ENCODE peak calls at places on chromosome 5, in four cellular contexts. F is H1, J is GM12878, S is HepG2. T is an unnamed sample.

GRCh38 chr5:77743181-77743580 is 33.0 kb downstream of the TBCA start:
- DNase-seq in F (no peak), J (no peak), S (no peak), T (no peak)

GRCh38 chr5:1208743-1209551 is 7.6 kb downstream of the SLC6A19 start:
- DNase-seq in F (no peak), J (no peak), S (no peak), T (no peak)

GRCh38 chr5:124648902-124649467 is 97.5 kb downstream of the ZNF608 start:
- DNase-seq in F (no peak), J (no peak), S (peak), T (no peak)

GRCh38 chr5:16934123-16934522 is 2.0 kb downstream of the MYO10 start:
- DNase-seq in F (peak), J (no peak), S (peak), T (peak)

GRCh38 chr5:122845253-122846050 is at the start of gene SNX24:
- DNase-seq in F (peak), J (no peak), S (peak), T (peak)

GRCh38 chr5:1273745-1274144 is 21.1 kb downstream of the TERT start:
- DNase-seq in F (no peak), J (no peak), S (no peak), T (no peak)

GRCh38 chr5:94335936-94336335 is 282.5 kb downstream of the KIAA0825 start:
- DNase-seq in F (no peak), J (no peak), S (no peak), T (no peak)

GRCh38 chr5:34687269-34688011 is 31.3 kb downstream of the RAI14 start:
- DNase-seq in F (no peak), J (no peak), S (no peak), T (no peak)

GRCh38 chr5:136729901-136730355 is 364.6 kb upstream of the TRPC7 start:
- DNase-seq in F (no peak), J (no peak), S (no peak), T (no peak)

GRCh38 chr5:83281658-83282057 is 189.9 kb upstream of the VCAN start:
- DNase-seq in F (no peak), J (no peak), S (no peak), T (no peak)

GRCh38 chr5:40436535-40437237 is 243.0 kb upstream of the PTGER4 start:
- DNase-seq in F (no peak), J (no peak), S (no peak), T (no peak)

DNA sequence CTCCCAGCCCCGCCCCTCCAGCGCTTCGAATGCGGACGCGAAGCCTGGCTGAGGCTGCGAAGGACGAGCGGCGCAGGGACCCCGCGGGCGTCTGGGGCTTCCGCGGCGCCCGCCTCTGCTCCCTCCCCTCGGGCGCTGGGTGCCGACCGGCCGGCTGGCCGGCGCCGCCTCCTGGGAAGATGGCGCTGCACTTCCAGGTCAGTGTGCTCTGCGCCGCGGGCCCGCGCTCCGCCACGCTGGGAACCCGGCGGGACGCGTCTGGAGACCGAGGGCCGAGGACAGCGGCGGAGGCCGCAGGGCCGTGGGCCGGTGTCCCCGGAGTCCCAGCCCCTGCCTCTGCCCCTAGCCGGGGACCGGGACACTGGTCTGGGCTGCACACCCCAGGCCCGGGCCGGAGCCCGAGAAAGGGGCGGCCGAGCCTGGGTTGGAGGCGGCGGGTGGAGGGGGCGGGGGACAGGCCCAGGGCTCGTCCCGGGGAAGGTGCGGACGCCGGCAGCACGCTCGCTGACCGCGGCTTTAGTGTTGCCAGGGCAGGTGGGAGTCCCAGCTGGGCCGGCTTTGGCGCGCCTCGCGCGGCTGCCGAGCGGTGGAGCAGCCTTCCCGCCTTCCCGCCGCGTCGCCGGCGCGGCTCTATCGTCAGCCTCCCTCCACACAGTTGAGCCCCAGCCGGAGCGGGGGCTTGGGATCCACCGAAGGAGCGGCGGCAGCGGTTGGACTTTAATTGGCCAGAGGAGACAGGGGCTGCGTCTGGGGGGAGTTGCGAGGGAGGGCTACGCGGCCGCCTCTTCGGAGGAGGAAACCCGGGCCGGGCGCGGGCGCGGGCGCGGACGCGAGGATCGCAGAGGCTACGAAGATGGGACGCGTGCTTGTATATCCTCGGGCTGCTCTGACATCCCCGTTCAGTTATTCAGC is at the start of gene RANBP17:
- DNase-seq in F (peak), J (no peak), S (no peak), T (peak)
- TF ChIP-seq SUZ12 in F (no peak), J (no peak), S (no peak), T (no peak)

GRCh38 chr5:96259211-96259772 is 173.8 kb downstream of the PCSK1 start:
- DNase-seq in F (no peak), J (peak), S (peak), T (no peak)
- H3K9ac ChIP-seq in F (no peak), J (no peak), S (no peak), T (no peak)

DNA sequence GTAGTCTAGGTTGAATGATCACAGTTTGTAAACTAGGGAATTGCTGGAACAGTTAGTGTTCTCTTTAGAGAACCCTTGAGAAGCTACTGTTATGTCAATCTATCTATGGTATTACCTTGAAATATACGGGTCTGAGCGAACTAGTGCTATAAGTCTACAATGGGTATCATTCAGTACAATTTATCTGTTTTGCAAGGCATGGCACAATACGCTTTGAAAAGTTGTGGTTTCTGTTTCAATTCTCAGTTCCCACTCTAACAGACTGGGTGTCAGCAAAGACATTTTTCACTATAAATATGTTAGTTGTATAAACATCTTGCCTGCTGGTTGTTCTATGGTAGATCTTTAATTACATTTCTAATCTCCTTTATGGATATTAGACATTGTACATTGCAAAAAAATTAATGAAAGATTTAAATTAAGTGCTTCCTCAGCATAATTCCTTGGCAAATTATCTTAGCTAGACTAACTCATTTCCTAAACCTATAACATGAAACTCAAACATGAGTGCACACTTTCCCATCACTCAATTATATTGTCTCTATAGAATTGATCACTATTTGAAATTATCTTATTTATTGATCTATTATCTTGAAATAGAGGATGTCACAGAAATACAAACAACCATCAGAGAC is 24.9 kb upstream of the SLCO6A1 start:
- DNase-seq in F (no peak), J (peak), S (no peak), T (no peak)
- TF ChIP-seq YY1 in F (no peak), J (no peak), S (no peak), T (no peak)

DNA sequence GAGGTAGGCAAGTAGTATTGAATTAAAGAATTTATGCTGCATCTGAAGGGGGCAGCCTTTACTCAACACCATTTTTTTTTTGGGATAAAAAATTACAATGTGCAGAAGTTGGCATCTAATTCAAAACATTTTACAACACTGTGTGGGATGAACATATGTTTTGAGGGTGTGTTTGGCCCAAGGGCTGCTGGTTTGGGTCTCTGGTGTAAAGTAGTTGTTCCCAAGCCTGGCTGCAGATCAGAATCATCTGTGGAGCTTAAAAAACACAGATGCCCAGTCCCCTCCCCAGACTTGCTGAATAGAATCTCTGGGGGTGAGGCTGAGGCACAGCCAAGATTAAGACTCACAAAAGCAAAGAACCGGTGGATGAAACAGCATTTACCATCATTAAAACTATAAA is 33.0 kb upstream of the PDZD2 start:
- DNase-seq in F (no peak), J (no peak), S (no peak), T (no peak)
- TF ChIP-seq SUZ12 in F (no peak), J (no peak), S (no peak), T (no peak)

GRCh38 chr5:142883438-142883837 is 113.3 kb downstream of the ARHGAP26 start:
- DNase-seq in F (no peak), J (no peak), S (no peak), T (no peak)
- H3K9ac ChIP-seq in F (no peak), J (no peak), S (no peak), T (no peak)

GRCh38 chr5:142626056-142626455 is 59.8 kb downstream of the FGF1 start:
- DNase-seq in F (no peak), J (no peak), S (no peak), T (no peak)
- TF ChIP-seq YY1 in F (no peak), J (no peak), S (no peak), T (no peak)